ENCODE peak calls at places on chromosomes 7 and 10, in ten cellular contexts. A is amygdala, F is breast epithelium, Z is AML-193, L is ACHN, B is NCI-H1092, P is brain microvascular endothelial cell, H is Right ventricle myocardium superior, R is Kasumi-1, N is ELR. Q is an unnamed sample.

GRCh38 chr7:1873421-1873820 is 203.3 kb downstream of the ELFN1 start:
- DNase-seq in N (no peak), R (no peak), A (no peak), P (no peak), L (no peak), H (no peak), B (no peak), Z (no peak), F (no peak), Q (no peak)

GRCh38 chr7:150322114-150322832 is 882 bp upstream of the LRRC61 start:
- DNase-seq in H (no peak), N (no peak), Z (peak), L (peak), R (no peak), P (no peak), F (no peak), B (no peak), A (no peak), Q (no peak)

GRCh38 chr10:9228770-9229169 is 1174.3 kb downstream of the GATA3 start:
- DNase-seq in B (no peak), N (no peak), L (no peak), P (no peak), R (no peak), A (no peak), H (no peak), Z (no peak), F (no peak), Q (no peak)

GRCh38 chr10:26737730-26738129 is 40.2 kb downstream of the PDSS1 start:
- DNase-seq in Z (peak), A (no peak), B (no peak), H (no peak), L (no peak), N (peak), P (no peak), R (peak), F (no peak), Q (no peak)

GRCh38 chr7:71465741-71466189 is 333.8 kb downstream of the GALNT17 start:
- DNase-seq in Z (no peak), B (no peak), A (no peak), L (no peak), P (no peak), R (no peak), F (no peak), H (no peak), N (no peak), Q (no peak)

GRCh38 chr7:47586925-47587324 is 5.0 kb upstream of the TNS3 start:
- DNase-seq in P (no peak), B (no peak), L (no peak), A (no peak), Z (no peak), H (no peak), F (no peak), R (no peak), N (no peak), Q (no peak)

GRCh38 chr10:119947325-119947724 is 54.8 kb downstream of the SEC23IP start:
- DNase-seq in R (no peak), N (no peak), L (no peak), A (no peak), Z (no peak), F (no peak), H (no peak), P (peak), B (no peak), Q (no peak)

GRCh38 chr7:91883676-91884362 is 3.3 kb upstream of the MTERF1 start:
- DNase-seq in N (no peak), F (no peak), H (no peak), Z (no peak), A (no peak), B (no peak), L (no peak), R (no peak), P (no peak), Q (no peak)

GRCh38 chr10:88270061-88270808 is 312.9 kb downstream of the RNLS start:
- DNase-seq in N (no peak), R (no peak), H (no peak), A (no peak), F (no peak), P (no peak), L (no peak), Z (no peak), B (no peak), Q (no peak)

GRCh38 chr7:7526006-7526405 is 9.7 kb downstream of the COL28A1 start:
- DNase-seq in P (no peak), R (no peak), H (no peak), A (no peak), F (no peak), N (no peak), L (no peak), Z (no peak), B (no peak), Q (no peak)

GRCh38 chr10:97498841-97499560 is at the start of gene UBTD1:
- DNase-seq in L (no peak), F (peak), B (no peak), N (peak), R (peak), A (peak), H (peak), Z (no peak), P (no peak), Q (no peak)

GRCh38 chr10:46020344-46020656 is 10.1 kb downstream of the NCOA4 start:
- DNase-seq in H (no peak), L (no peak), F (no peak), A (no peak), B (no peak), R (no peak), N (no peak), P (no peak), Z (no peak), Q (no peak)

GRCh38 chr10:43771675-43772074 is 123.0 kb upstream of the ZNF32 start:
- DNase-seq in F (no peak), L (no peak), Z (no peak), H (no peak), B (no peak), N (no peak), P (no peak), A (no peak), R (no peak), Q (no peak)

GRCh38 chr7:106563466-106564150 is 97.3 kb downstream of the CCDC71L start:
- DNase-seq in F (no peak), R (no peak), P (no peak), B (no peak), Z (no peak), H (no peak), N (no peak), L (no peak), A (no peak), Q (peak)

GRCh38 chr10:120508393-120508792 is 51.4 kb downstream of the PLPP4 start:
- DNase-seq in F (no peak), Z (no peak), L (peak), P (peak), B (no peak), N (peak), H (no peak), R (no peak), A (no peak), Q (no peak)

GRCh38 chr7:46071601-46072000 is 150.5 kb upstream of the IGFBP3 start:
- DNase-seq in L (no peak), R (no peak), Z (no peak), B (no peak), F (no peak), H (no peak), A (no peak), P (peak), N (peak), Q (no peak)

GRCh38 chr7:3272691-3273141 is 28.3 kb upstream of the SDK1 start:
- DNase-seq in R (no peak), H (no peak), Z (no peak), F (no peak), N (peak), A (no peak), L (peak), B (peak), P (peak), Q (no peak)

GRCh38 chr10:24683554-24683953 is 40.1 kb downstream of the ARHGAP21 start:
- DNase-seq in Z (no peak), H (no peak), B (no peak), L (no peak), F (no peak), A (no peak), P (no peak), N (no peak), R (no peak), Q (no peak)

GRCh38 chr7:333399-333776 is 43.4 kb downstream of the FOXL3 start:
- DNase-seq in B (no peak), F (peak), P (peak), H (peak), R (no peak), A (no peak), L (no peak), N (no peak), Z (no peak), Q (peak)

GRCh38 chr7:78149787-78150186 is 351.2 kb downstream of the PHTF2 start:
- DNase-seq in A (no peak), H (no peak), Z (no peak), P (peak), R (no peak), N (peak), L (no peak), B (no peak), F (no peak), Q (no peak)

GRCh38 chr10:75461672-75462649 is 30.5 kb downstream of the LRMDA start:
- DNase-seq in A (no peak), B (no peak), Z (no peak), N (no peak), F (no peak), P (no peak), H (no peak), L (no peak), R (no peak), Q (no peak)

GRCh38 chr10:7424315-7424714 is 13.5 kb upstream of the SFMBT2 start:
- DNase-seq in R (no peak), A (no peak), L (no peak), Z (no peak), P (no peak), N (no peak), H (no peak), B (no peak), F (no peak), Q (no peak)

GRCh38 chr7:471866-472639 is 47.6 kb downstream of the PDGFA start:
- DNase-seq in N (peak), A (peak), P (peak), B (no peak), H (peak), Z (no peak), F (peak), L (no peak), R (no peak), Q (peak)

GRCh38 chr7:108014747-108015682 is 12.1 kb upstream of the LAMB1 start:
- DNase-seq in H (no peak), Z (no peak), B (no peak), L (no peak), P (no peak), N (peak), A (no peak), R (no peak), F (no peak), Q (no peak)

GRCh38 chr7:98949336-98950044 is 71.2 kb downstream of the TRRAP start:
- DNase-seq in R (no peak), P (no peak), Z (no peak), N (no peak), H (peak), L (no peak), A (peak), F (no peak), B (no peak), Q (peak)